ENCODE peak calls at places on chromosome 2, in four cellular contexts. J is osteocyte, H is pancreas, U is IMR-90. G is an unnamed sample.

GRCh38 chr2:238967031-238967977 is 119.4 kb downstream of the TWIST2 start:
- DNase-seq in J (no peak), H (no peak), U (no peak), G (no peak)

GRCh38 chr2:189261431-189261841 is 81.9 kb upstream of the COL5A2 start:
- DNase-seq in J (no peak), H (no peak), U (peak), G (no peak)

GRCh38 chr2:194672994-194673393 is 984.0 kb upstream of the SLC39A10 start:
- DNase-seq in J (no peak), H (no peak), U (no peak), G (no peak)

GRCh38 chr2:102618452-102619413 is 620 bp upstream of the SLC9A2 start:
- DNase-seq in J (no peak), H (peak), U (no peak), G (no peak)

GRCh38 chr2:20221169-20221938 is 3.6 kb downstream of the SDC1 start:
- DNase-seq in J (no peak), H (no peak), U (peak), G (no peak)

GRCh38 chr2:210663574-210663973 is 107.2 kb downstream of the CPS1 start:
- DNase-seq in J (no peak), H (no peak), U (peak), G (no peak)

GRCh38 chr2:92073815-92074548 is 2797.2 kb upstream of the TEKT4 start:
- DNase-seq in J (peak), H (no peak), U (no peak), G (peak)

GRCh38 chr2:69026026-69026425 is 13.0 kb downstream of the ANTXR1 start:
- DNase-seq in J (no peak), H (peak), U (peak), G (no peak)

GRCh38 chr2:60463249-60463648 is 90.2 kb downstream of the BCL11A start:
- DNase-seq in J (peak), H (no peak), U (peak), G (no peak)

GRCh38 chr2:128632491-128632780 is 313.8 kb upstream of the HS6ST1 start:
- DNase-seq in J (no peak), H (no peak), U (no peak), G (no peak)

GRCh38 chr2:110874565-110875383 is 142.4 kb downstream of the ACOXL start:
- DNase-seq in J (no peak), H (no peak), U (no peak), G (no peak)

GRCh38 chr2:201204655-201205515 is 21.9 kb downstream of the CASP10 start:
- DNase-seq in J (no peak), H (no peak), U (no peak), G (no peak)

GRCh38 chr2:237964578-237965404 is 2.0 kb upstream of the UBE2F start:
- DNase-seq in J (no peak), H (no peak), U (peak), G (no peak)

GRCh38 chr2:113180131-113180946 is 6.6 kb downstream of the PSD4 start:
- DNase-seq in J (no peak), H (no peak), U (no peak), G (no peak)

GRCh38 chr2:112494839-112495238 is 12.9 kb downstream of the TTL start:
- DNase-seq in J (no peak), H (no peak), U (no peak), G (no peak)

GRCh38 chr2:56522605-56523089 is 338.9 kb downstream of the CCDC85A start:
- DNase-seq in J (no peak), H (peak), U (peak), G (no peak)

GRCh38 chr2:161237397-161238263 is 70.6 kb upstream of the PSMD14 start:
- DNase-seq in J (no peak), H (peak), U (peak), G (no peak)

GRCh38 chr2:236578980-236579745 is 9.5 kb downstream of the ACKR3 start:
- DNase-seq in J (no peak), H (peak), U (no peak), G (no peak)

GRCh38 chr2:71673402-71673795 is 220.0 kb downstream of the DYSF start:
- DNase-seq in J (peak), H (peak), U (no peak), G (no peak)

GRCh38 chr2:3512086-3512485 is 7.2 kb downstream of the ADI1 start:
- DNase-seq in J (no peak), H (no peak), U (no peak), G (no peak)

GRCh38 chr2:238939074-238939473 is 91.2 kb downstream of the TWIST2 start:
- DNase-seq in J (no peak), H (no peak), U (no peak), G (peak)

GRCh38 chr2:135790423-135790822 is 46.6 kb downstream of the LCT start:
- DNase-seq in J (no peak), H (no peak), U (no peak), G (no peak)

GRCh38 chr2:168184896-168185513 is 62.4 kb downstream of the STK39 start:
- DNase-seq in J (no peak), H (no peak), U (no peak), G (no peak)

GRCh38 chr2:19738707-19739106 is 163.1 kb downstream of the TTC32 start:
- DNase-seq in J (no peak), H (no peak), U (peak), G (no peak)

GRCh38 chr2:63665091-63665490 is 76.3 kb downstream of the MDH1 start:
- DNase-seq in J (no peak), H (no peak), U (no peak), G (no peak)

GRCh38 chr2:239106314-239106908 is 258.5 kb downstream of the TWIST2 start:
- DNase-seq in J (no peak), H (no peak), U (peak), G (no peak)

GRCh38 chr2:19548116-19548515 is 189.7 kb upstream of the OSR1 start:
- DNase-seq in J (no peak), H (no peak), U (no peak), G (no peak)

GRCh38 chr2:127007652-127008051 is 99.3 kb downstream of the BIN1 start:
- DNase-seq in J (no peak), H (no peak), U (peak), G (no peak)

GRCh38 chr2:60818272-60818671 is 62.2 kb downstream of the PAPOLG start:
- DNase-seq in J (no peak), H (no peak), U (peak), G (peak)

GRCh38 chr2:45771251-45771650 is 119.8 kb downstream of the PRKCE start:
- DNase-seq in J (no peak), H (no peak), U (peak), G (no peak)

GRCh38 chr2:99420031-99420430 is 69.8 kb downstream of the REV1 start:
- DNase-seq in J (no peak), H (no peak), U (no peak), G (no peak)

GRCh38 chr2:15984367-15985255 is 44.3 kb downstream of the MYCN start:
- DNase-seq in J (no peak), H (no peak), U (no peak), G (no peak)

GRCh38 chr2:233845301-233846060 is 8.9 kb downstream of the HJURP start:
- DNase-seq in J (no peak), H (no peak), U (no peak), G (peak)

GRCh38 chr2:71277536-71278103 is 50.7 kb upstream of the PAIP2B start:
- DNase-seq in J (no peak), H (no peak), U (no peak), G (no peak)

GRCh38 chr2:22829806-22830205 is 555.2 kb upstream of the KLHL29 start:
- DNase-seq in J (no peak), H (no peak), U (no peak), G (no peak)

GRCh38 chr2:106581755-106582430 is 94.7 kb downstream of the CD8B2 start:
- DNase-seq in J (no peak), H (peak), U (peak), G (no peak)

GRCh38 chr2:21431078-21431477 is 307.3 kb downstream of the TDRD15 start:
- DNase-seq in J (no peak), H (no peak), U (no peak), G (no peak)

GRCh38 chr2:176613358-176614032 is 344.3 kb downstream of the MTX2 start:
- DNase-seq in J (no peak), H (no peak), U (no peak), G (no peak)

GRCh38 chr2:105287692-105288091 is 41.8 kb downstream of the TGFBRAP1 start:
- DNase-seq in J (no peak), H (no peak), U (peak), G (no peak)

GRCh38 chr2:105283532-105283931 is 42.0 kb downstream of the GPR45 start:
- DNase-seq in J (no peak), H (no peak), U (no peak), G (no peak)

GRCh38 chr2:105290981-105291660 is 38.4 kb downstream of the TGFBRAP1 start:
- DNase-seq in J (no peak), H (no peak), U (no peak), G (no peak)

GRCh38 chr2:105291981-105292380 is 37.6 kb downstream of the TGFBRAP1 start:
- DNase-seq in J (no peak), H (no peak), U (peak), G (no peak)

DNA sequence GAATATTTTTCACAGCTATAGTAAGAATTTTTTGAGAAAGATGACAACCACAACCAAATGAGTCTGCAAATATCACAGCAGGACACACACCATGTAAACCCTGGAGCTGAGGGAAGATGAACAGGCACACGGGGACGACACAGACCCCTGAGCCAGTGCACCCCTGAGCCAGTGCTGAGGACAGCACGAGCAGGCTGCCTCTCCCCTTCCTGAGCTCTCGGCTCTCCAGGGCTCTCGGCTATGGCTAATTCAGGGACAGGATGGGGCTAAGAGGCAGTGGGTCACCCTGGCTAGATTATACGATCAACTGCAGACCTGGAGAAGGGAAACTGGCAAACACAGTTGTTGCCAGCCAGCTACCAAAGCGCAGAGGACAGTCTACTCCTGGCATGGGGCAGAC is 41.4 kb downstream of the TGFBRAP1 start:
- DNase-seq in J (no peak), H (no peak), U (no peak), G (no peak)
- TF ChIP-seq CTCF in J (no peak), H (no peak), U (no peak), G (no peak)

DNA sequence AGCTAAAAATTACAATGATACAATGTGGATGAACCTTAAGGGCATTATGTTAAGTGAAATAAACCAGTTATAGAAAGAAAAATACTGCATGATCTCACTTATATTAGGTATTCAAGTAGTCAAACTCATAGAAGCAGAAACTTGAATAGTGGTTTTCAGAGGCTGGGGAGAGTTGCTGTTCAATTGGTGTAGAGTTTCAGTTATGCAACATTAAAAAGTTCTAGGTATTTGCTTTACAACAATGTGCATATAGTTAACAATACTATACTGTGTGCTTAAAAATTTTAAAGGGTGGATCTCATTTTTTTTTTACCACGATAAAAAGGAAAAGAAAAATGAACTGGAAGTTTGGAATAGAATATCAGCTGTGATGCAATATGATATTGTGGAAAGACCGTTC is 479.1 kb downstream of the SPAG16 start:
- DNase-seq in J (no peak), H (no peak), U (no peak), G (no peak)
- TF ChIP-seq CTCF in J (no peak), H (no peak), U (no peak), G (no peak)

DNA sequence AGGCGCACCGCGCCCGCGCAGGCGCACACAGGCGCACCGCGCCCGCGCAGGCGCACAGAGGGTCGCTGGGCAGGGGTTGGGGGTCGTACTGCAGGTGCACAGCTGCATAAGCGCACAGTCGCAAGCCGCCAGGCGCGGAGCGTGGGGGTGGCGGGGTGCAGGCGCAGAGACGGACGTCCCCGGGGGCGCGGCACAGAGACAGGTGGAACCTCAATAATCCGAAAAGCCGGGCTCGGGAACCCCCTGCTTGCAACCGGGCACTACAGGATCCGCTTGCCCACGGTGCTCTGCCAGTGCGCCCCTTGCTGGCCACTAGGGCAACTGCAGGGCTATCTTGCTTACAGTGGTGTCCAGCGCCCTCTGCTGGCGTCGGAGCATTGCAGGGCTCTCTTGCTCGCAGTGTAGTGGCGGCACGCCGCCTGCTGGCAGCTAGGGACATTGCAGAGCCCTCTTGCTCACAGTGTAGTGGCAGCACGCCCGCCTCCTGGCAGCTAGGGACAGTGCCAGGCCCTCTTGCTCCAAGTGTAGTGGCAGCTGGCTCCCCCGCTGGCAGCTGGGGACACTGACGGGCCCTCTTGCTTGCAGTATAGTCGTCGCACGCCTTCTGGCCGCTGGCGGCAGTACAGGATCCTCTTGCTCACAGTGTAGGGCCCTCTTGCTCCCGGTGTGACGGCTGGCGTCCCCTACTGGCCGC is 34.9 kb downstream of the FAM110C start:
- DNase-seq in J (peak), H (peak), U (peak), G (peak)
- TF ChIP-seq CTCF in J (peak), H (peak), U (peak), G (peak)

GRCh38 chr2:38636069-38636468 is 29.8 kb upstream of the GALM start:
- DNase-seq in J (no peak), H (no peak), U (no peak), G (no peak)
- TF ChIP-seq CTCF in J (no peak), H (no peak), U (no peak), G (no peak)

DNA sequence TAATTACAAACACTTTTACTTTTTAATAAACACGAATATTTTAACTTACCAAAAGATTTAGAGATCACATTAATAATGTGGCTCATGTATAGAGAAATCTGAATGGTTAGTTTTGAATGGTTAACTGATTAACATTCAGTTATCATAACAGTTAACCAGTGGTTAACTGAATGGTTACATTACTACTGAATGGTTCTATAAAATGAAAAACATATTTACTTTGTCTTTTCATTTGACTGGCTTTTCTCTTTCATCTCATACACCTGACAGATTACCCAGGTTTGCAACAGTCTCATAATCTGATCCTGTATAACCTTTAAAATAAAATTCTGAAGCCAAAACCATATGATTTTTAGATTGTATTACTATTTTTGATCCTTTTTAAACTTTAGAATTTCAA is 91.9 kb downstream of the EPB41L5 start:
- DNase-seq in J (no peak), H (no peak), U (no peak), G (no peak)
- TF ChIP-seq CTCF in J (no peak), H (no peak), U (no peak), G (no peak)

DNA sequence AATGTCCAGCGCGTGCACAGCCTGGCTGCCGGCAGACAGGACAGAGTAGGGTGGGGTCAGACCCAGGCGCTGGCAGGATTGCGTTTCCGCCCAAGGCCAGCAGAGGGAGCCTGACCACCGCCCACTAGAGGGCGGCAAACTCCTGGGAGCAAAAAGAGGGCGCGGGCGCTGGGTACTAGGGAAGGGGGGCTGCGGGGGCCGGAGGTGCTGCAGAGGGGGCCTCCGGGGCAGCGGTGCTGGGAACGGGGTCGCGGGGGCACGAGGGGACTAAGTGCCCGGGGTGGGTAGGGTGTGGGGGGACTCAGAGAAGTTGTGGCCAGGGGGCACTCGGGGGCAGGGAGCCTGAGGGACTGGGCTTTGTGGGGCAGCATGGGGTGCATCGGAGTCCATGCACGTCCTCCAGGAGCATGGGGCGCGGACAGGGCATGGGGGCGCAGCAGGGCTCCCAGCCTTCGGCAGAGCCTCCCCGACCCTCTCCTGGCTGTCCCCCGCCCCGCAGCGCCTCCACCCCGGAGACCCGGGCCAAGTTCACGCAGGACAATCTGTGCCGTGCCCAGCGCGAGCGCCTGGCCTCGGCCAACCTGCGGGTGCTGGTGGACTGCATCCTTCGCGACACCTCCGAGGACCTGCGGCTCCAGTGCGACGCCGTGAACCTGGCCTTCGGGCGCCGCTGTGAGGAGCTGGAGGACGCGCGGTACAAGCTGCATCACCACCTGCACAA is 3.2 kb downstream of the TEKT4 start:
- DNase-seq in J (peak), H (no peak), U (peak), G (peak)
- TF ChIP-seq CTCF in J (peak), H (peak), U (peak), G (peak)

DNA sequence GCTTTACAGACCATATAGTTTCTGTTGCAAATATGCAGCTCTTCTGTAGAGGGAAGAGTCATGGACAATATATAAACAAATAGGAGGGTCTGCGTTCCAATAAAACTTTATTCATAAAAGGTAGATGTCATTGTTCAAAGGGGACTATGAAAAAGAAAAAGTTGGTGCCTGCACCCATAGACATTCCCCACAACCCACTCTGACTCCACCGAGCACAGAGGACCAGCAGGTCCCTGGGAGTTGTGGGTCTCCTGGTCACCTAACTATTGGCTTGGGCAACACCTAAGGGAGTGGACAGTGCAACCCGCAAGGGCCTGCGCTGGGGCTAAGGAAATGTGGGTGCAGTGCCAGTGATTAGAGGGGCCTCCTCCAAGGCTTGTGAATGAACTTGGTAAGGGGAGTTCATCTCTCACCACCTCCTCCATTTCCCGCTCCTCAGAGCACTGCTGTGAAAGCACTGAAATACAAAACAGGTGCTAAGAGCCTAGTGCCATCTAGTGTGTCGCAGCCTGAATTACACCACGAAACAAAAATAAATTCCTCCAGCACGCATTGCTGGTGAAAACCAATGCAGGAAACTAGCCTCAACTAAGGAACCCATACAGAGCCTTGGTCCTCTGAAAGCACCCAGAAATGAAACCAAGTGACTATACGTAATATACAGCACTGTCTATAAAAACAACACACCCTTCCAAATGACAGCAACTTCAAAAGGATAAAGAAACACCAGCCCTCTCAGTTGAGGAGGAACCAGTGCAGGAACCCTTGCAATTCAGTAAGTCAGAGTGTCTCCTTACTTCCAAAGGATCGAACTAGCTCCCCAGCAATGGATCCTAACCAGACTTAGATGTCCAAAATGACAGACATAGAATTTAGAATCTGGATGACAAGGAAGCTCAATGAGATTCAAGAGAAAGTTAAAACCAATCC is 166.6 kb downstream of the RNF144A start:
- DNase-seq in J (no peak), H (no peak), U (peak), G (no peak)
- TF ChIP-seq CTCF in J (peak), H (no peak), U (peak), G (peak)